ENCODE peak calls at places on chromosomes 2 and 18, in five cellular contexts. W, L, D, A and F are unnamed samples.

GRCh38 chr2:237257471-237257951 is 156.5 kb downstream of the COL6A3 start:
- DNase-seq in W (no peak), L (no peak), D (peak; percentile 75), A (no peak), F (no peak)

GRCh38 chr2:191920502-191920901 is 73.6 kb upstream of the CAVIN2 start:
- DNase-seq in W (no peak), L (no peak), D (no peak), A (no peak), F (no peak)

GRCh38 chr2:54573532-54573915 is 117.4 kb downstream of the SPTBN1 start:
- DNase-seq in W (no peak), L (no peak), D (no peak), A (no peak), F (no peak)

GRCh38 chr2:23092831-23093230 is 292.1 kb upstream of the KLHL29 start:
- DNase-seq in W (peak; percentile 78), L (no peak), D (no peak), A (no peak), F (no peak)

GRCh38 chr2:95026471-95027368 is 1.2 kb downstream of the MAL start:
- DNase-seq in W (no peak), L (no peak), D (no peak), A (no peak), F (no peak)

GRCh38 chr2:144152817-144153271 is 367.1 kb downstream of the ZEB2 start:
- DNase-seq in W (no peak), L (no peak), D (no peak), A (no peak), F (no peak)

GRCh38 chr18:79928563-79928960 is 22.9 kb downstream of the SLC66A2 start:
- DNase-seq in W (no peak), L (peak; percentile 3), D (peak; percentile 48), A (no peak), F (no peak)

GRCh38 chr2:144682248-144682647 is 162.3 kb upstream of the ZEB2 start:
- DNase-seq in W (no peak), L (no peak), D (no peak), A (no peak), F (no peak)

GRCh38 chr2:1625281-1626001 is 118.9 kb downstream of the PXDN start:
- DNase-seq in W (no peak), L (no peak), D (peak; percentile 81), A (no peak), F (no peak)

GRCh38 chr2:72993147-72993546 is 75.8 kb downstream of the EMX1 start:
- DNase-seq in W (peak; percentile 66), L (no peak), D (peak; percentile 35), A (peak; percentile 42), F (no peak)

GRCh38 chr2:170502400-170503135 is 212.6 kb upstream of the SP5 start:
- DNase-seq in W (no peak), L (no peak), D (no peak), A (no peak), F (no peak)

GRCh38 chr18:44680271-44681038 is at the start of gene SETBP1:
- DNase-seq in W (peak; percentile 72), L (peak; percentile 81), D (peak; percentile 93), A (peak; percentile 31), F (peak; percentile 19)

GRCh38 chr2:233210843-233211600 is 40.5 kb upstream of the ATG16L1 start:
- DNase-seq in W (no peak), L (peak; percentile 58), D (peak; percentile 88), A (no peak), F (no peak)

GRCh38 chr2:96140941-96141623 is 2.8 kb upstream of the ASTL start:
- DNase-seq in W (no peak), L (no peak), D (no peak), A (no peak), F (no peak)

GRCh38 chr2:42010743-42011298 is 37.0 kb upstream of the PKDCC start:
- DNase-seq in W (no peak), L (no peak), D (no peak), A (no peak), F (no peak)

GRCh38 chr2:13002536-13002935 is 285.8 kb downstream of the TRIB2 start:
- DNase-seq in W (no peak), L (no peak), D (no peak), A (no peak), F (no peak)

GRCh38 chr2:80459028-80459427 is 154.5 kb upstream of the LRRTM1 start:
- DNase-seq in W (no peak), L (no peak), D (no peak), A (no peak), F (no peak)

GRCh38 chr2:43000242-43001054 is 208.1 kb upstream of the HAAO start:
- DNase-seq in W (no peak), L (no peak), D (no peak), A (no peak), F (no peak)

GRCh38 chr18:64409511-64409910 is 260.6 kb upstream of the LINC00305 start:
- DNase-seq in W (peak; percentile 56), L (no peak), D (no peak), A (peak; percentile 4), F (no peak)

GRCh38 chr18:79200546-79201268 is 131.5 kb downstream of the ATP9B start:
- DNase-seq in W (peak; percentile 14), L (peak; percentile 63), D (peak; percentile 82), A (no peak), F (peak; percentile 71)

GRCh38 chr2:230874876-230875275 is 10.1 kb downstream of the ITM2C start:
- DNase-seq in W (no peak), L (no peak), D (no peak), A (no peak), F (no peak)

GRCh38 chr2:64018715-64019082 is 529 bp downstream of the VPS54 start:
- DNase-seq in W (peak; percentile 39), L (peak; percentile 38), D (peak; percentile 76), A (no peak), F (no peak)
- H3K4me1 ChIP-seq in W (peaks cover 15% of the 10 kb centered on the region), L (peaks cover 7% of the 10 kb centered on the region), D (peaks cover 48% of the 10 kb centered on the region), A (peaks cover 42% of the 10 kb centered on the region), F (no peaks in the 10 kb centered on the region)

GRCh38 chr2:219523031-219523671 is 8.9 kb downstream of the ASIC4 start:
- DNase-seq in W (peak; percentile 51), L (no peak), D (no peak), A (no peak), F (no peak)
- TF ChIP-seq CTCF in W (no peak), L (no peak), D (no peak), A (no peak), F (no peak)

GRCh38 chr2:112185131-112185530 is 46.9 kb downstream of the FBLN7 start:
- DNase-seq in W (no peak), L (no peak), D (no peak), A (no peak), F (no peak)

GRCh38 chr2:112189001-112189556 is 50.9 kb downstream of the FBLN7 start:
- DNase-seq in W (no peak), L (no peak), D (no peak), A (no peak), F (no peak)

GRCh38 chr2:112184121-112184520 is 45.9 kb downstream of the FBLN7 start:
- DNase-seq in W (no peak), L (no peak), D (no peak), A (no peak), F (no peak)

GRCh38 chr2:112187805-112188596 is 49.8 kb downstream of the FBLN7 start:
- DNase-seq in W (no peak), L (no peak), D (no peak), A (no peak), F (no peak)

DNA sequence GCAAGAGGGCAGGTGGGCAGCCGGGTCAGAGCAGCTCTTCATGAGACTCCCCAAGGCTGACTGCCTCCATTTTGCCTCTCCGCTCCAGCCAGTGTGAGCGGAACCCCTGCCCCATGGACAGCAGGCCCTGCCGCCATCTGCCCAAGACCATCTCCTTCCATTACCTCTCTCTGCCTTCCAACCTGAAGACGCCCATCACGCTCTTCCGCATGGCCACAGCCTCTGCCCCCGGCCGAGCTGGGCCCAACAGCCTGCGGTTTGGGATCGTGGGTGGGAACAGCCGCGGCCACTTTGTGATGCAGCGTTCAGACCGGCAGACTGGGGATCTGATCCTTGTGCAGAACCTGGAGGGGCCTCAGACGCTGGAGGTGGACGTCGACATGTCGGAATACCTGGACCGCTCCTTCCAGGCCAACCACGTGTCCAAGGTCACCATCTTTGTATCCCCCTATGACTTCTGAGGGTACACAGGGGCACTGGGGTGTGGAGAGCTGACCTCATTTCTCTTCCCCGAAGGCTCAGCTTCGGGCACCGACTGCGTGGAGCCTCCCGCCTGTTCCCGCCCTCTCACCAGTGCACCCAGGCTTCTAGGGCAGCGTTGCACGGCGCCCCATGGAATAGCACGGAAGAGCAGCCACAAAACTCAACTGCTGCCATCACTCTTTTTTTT is 49.0 kb downstream of the FBLN7 start:
- DNase-seq in W (no peak), L (no peak), D (no peak), A (no peak), F (no peak)
- H3K4me1 ChIP-seq in W (no peaks in the 10 kb centered on the region), L (no peaks in the 10 kb centered on the region), D (no peaks in the 10 kb centered on the region), A (no peaks in the 10 kb centered on the region), F (no peaks in the 10 kb centered on the region)

GRCh38 chr2:16093639-16094447 is 153.5 kb downstream of the MYCN start:
- DNase-seq in W (no peak), L (no peak), D (no peak), A (no peak), F (no peak)

GRCh38 chr2:16094851-16095250 is 154.5 kb downstream of the MYCN start:
- DNase-seq in W (no peak), L (no peak), D (no peak), A (no peak), F (no peak)

GRCh38 chr2:16090650-16091575 is 150.6 kb downstream of the MYCN start:
- DNase-seq in W (no peak), L (no peak), D (no peak), A (no peak), F (no peak)

GRCh38 chr2:16091576-16092282 is 151.4 kb downstream of the MYCN start:
- DNase-seq in W (no peak), L (no peak), D (no peak), A (no peak), F (no peak)

GRCh38 chr2:16092861-16093638 is 152.7 kb downstream of the MYCN start:
- DNase-seq in W (no peak), L (no peak), D (no peak), A (no peak), F (no peak)
- TF ChIP-seq CTCF in W (no peak), L (no peak), D (no peak), A (no peak), F (no peak)

GRCh38 chr2:37665622-37666362 is 5.7 kb downstream of the CDC42EP3 start:
- DNase-seq in W (no peak), L (no peak), D (no peak), A (no peak), F (no peak)

GRCh38 chr2:37665038-37665437 is 6.4 kb downstream of the CDC42EP3 start:
- DNase-seq in W (no peak), L (no peak), D (no peak), A (no peak), F (no peak)

GRCh38 chr2:37669500-37669899 is 1.9 kb downstream of the CDC42EP3 start:
- DNase-seq in W (no peak), L (no peak), D (no peak), A (no peak), F (no peak)

GRCh38 chr2:37666772-37667171 is 4.7 kb downstream of the CDC42EP3 start:
- DNase-seq in W (no peak), L (no peak), D (no peak), A (no peak), F (no peak)

GRCh38 chr2:37667704-37668103 is 3.7 kb downstream of the CDC42EP3 start:
- DNase-seq in W (no peak), L (no peak), D (no peak), A (no peak), F (no peak)
- H3K4me1 ChIP-seq in W (peaks cover 40% of the 10 kb centered on the region), L (peaks cover 38% of the 10 kb centered on the region), D (peaks cover 80% of the 10 kb centered on the region), A (peaks cover 45% of the 10 kb centered on the region), F (peaks cover 90% of the 10 kb centered on the region)